ENCODE peak calls at places on chromosomes 12 and 14, in ten cellular contexts. B is gastrocnemius medialis, S is omental fat pad, M is A549, O is cardiac fibroblast, V is GM10248, C is astrocyte, U is spleen, A is bronchial epithelial cell, T is lower lobe of right lung. J is an unnamed sample.

GRCh38 chr12:29148958-29149690 is at the start of gene FAR2:
- DNase-seq in A (peak), C (peak), O (peak), U (peak), S (no peak), B (peak), T (peak), V (peak), M (peak), J (no peak)

GRCh38 chr12:89768586-89769482 is 60.2 kb upstream of the ATP2B1 start:
- DNase-seq in O (peak), S (no peak), V (no peak), C (peak), M (peak), B (no peak), U (no peak), A (peak), T (no peak), J (no peak)

GRCh38 chr12:90456248-90456647 is 498.7 kb downstream of the CCER1 start:
- DNase-seq in A (no peak), U (no peak), S (no peak), O (no peak), V (no peak), M (no peak), C (no peak), B (no peak), T (no peak), J (no peak)

GRCh38 chr12:58393152-58393551 is 451.8 kb downstream of the ATP23 start:
- DNase-seq in T (no peak), O (peak), U (no peak), M (no peak), B (no peak), V (no peak), S (no peak), A (peak), C (peak), J (no peak)

GRCh38 chr12:124391340-124392261 is 96.7 kb downstream of the RFLNA start:
- DNase-seq in V (peak), S (no peak), M (peak), O (peak), U (peak), C (peak), T (peak), B (no peak), A (peak), J (peak)

GRCh38 chr14:58918066-58918465 is 270.4 kb upstream of the DAAM1 start:
- DNase-seq in U (no peak), O (peak), T (no peak), A (peak), B (no peak), C (peak), S (no peak), V (no peak), M (peak), J (no peak)

GRCh38 chr12:38158428-38159091 is 158.0 kb upstream of the ALG10B start:
- DNase-seq in C (no peak), T (no peak), M (no peak), O (no peak), S (no peak), V (no peak), A (no peak), U (peak), B (no peak), J (no peak)

GRCh38 chr14:28954025-28954424 is 187.4 kb downstream of the FOXG1 start:
- DNase-seq in C (no peak), T (no peak), V (no peak), M (no peak), B (no peak), S (no peak), U (no peak), O (no peak), A (no peak), J (no peak)

GRCh38 chr12:42798811-42799438 is 209.4 kb upstream of the PRICKLE1 start:
- DNase-seq in A (no peak), M (no peak), C (peak), V (no peak), B (no peak), U (no peak), S (no peak), T (no peak), O (peak), J (no peak)

GRCh38 chr14:22974530-22975313 is 7.6 kb downstream of the AJUBA start:
- DNase-seq in B (no peak), C (no peak), S (no peak), T (no peak), A (no peak), O (peak), U (no peak), V (no peak), M (peak), J (no peak)

GRCh38 chr12:57460457-57461325 is 1.1 kb downstream of the GLI1 start:
- DNase-seq in M (peak), T (no peak), C (no peak), A (no peak), B (no peak), U (peak), O (no peak), V (no peak), S (no peak), J (peak)

GRCh38 chr14:68815288-68816182 is 22.7 kb upstream of the ZFP36L1 start:
- DNase-seq in M (no peak), C (no peak), S (no peak), U (peak), T (no peak), A (no peak), V (peak), B (no peak), O (peak), J (no peak)

GRCh38 chr12:74537126-74537706 is 419 bp upstream of the ATXN7L3B start:
- DNase-seq in V (peak), C (peak), B (no peak), M (peak), S (no peak), U (no peak), A (peak), O (peak), T (no peak), J (no peak)

GRCh38 chr14:94907626-94908261 is 137.8 kb upstream of the GSC start:
- DNase-seq in C (no peak), S (no peak), B (no peak), V (no peak), O (no peak), A (no peak), M (no peak), U (peak), T (no peak), J (no peak)

GRCh38 chr14:69005432-69006148 is 26.5 kb upstream of the ACTN1 start:
- DNase-seq in U (no peak), O (peak), A (peak), B (no peak), M (peak), T (no peak), S (peak), V (no peak), C (peak), J (no peak)

GRCh38 chr14:104887623-104888488 is 22.8 kb downstream of the CEP170B start:
- DNase-seq in B (no peak), A (no peak), M (no peak), V (no peak), S (no peak), C (no peak), T (no peak), U (peak), O (no peak), J (peak)

GRCh38 chr12:43338848-43339526 is 213.0 kb downstream of the ADAMTS20 start:
- DNase-seq in B (no peak), M (peak), U (no peak), T (no peak), V (peak), C (peak), S (no peak), O (peak), A (peak), J (no peak)

GRCh38 chr12:110545812-110546211 is 37.3 kb downstream of the PPTC7 start:
- DNase-seq in U (no peak), A (no peak), B (no peak), M (no peak), C (no peak), O (peak), T (no peak), V (no peak), S (no peak), J (no peak)

GRCh38 chr14:85250369-85250768 is 279.6 kb upstream of the FLRT2 start:
- DNase-seq in O (no peak), C (no peak), A (no peak), U (no peak), V (no peak), M (no peak), B (no peak), S (no peak), T (no peak), J (no peak)

GRCh38 chr14:90629471-90629870 is 186.8 kb downstream of the TTC7B start:
- DNase-seq in O (no peak), A (peak), V (no peak), S (no peak), U (no peak), B (no peak), C (no peak), M (no peak), T (peak), J (no peak)

GRCh38 chr14:28759056-28759657 is 7.4 kb upstream of the FOXG1 start:
- DNase-seq in B (no peak), S (no peak), C (no peak), T (peak), O (no peak), A (no peak), M (no peak), V (no peak), U (no peak), J (no peak)

GRCh38 chr12:114631242-114631641 is 52.7 kb downstream of the TBX3 start:
- DNase-seq in S (no peak), M (no peak), A (no peak), B (no peak), C (no peak), U (no peak), T (no peak), O (no peak), V (no peak), J (no peak)

GRCh38 chr12:57898308-57898970 is 42.9 kb upstream of the ATP23 start:
- DNase-seq in C (no peak), M (no peak), T (no peak), V (no peak), S (no peak), U (no peak), B (no peak), A (peak), O (peak), J (no peak)

GRCh38 chr14:23566782-23567185 is 807 bp downstream of the AP1G2 start:
- DNase-seq in A (no peak), O (peak), T (no peak), C (no peak), M (peak), S (no peak), U (no peak), V (no peak), B (no peak), J (no peak)

GRCh38 chr14:85060116-85060515 is 469.8 kb upstream of the FLRT2 start:
- DNase-seq in V (no peak), C (no peak), U (no peak), T (no peak), O (peak), A (peak), B (no peak), M (no peak), S (no peak), J (no peak)

GRCh38 chr14:57692671-57693070 is 173.2 kb downstream of the SLC35F4 start:
- DNase-seq in V (peak), O (peak), B (no peak), A (peak), C (peak), M (peak), S (no peak), T (no peak), U (no peak), J (no peak)

GRCh38 chr14:105849933-105850626 is 323.7 kb downstream of the TMEM121 start:
- DNase-seq in M (no peak), B (no peak), C (no peak), A (no peak), U (peak), O (no peak), V (no peak), T (no peak), S (no peak), J (no peak)

GRCh38 chr14:26896447-26896846 is 298.6 kb upstream of the NOVA1 start:
- DNase-seq in M (no peak), A (no peak), C (peak), U (no peak), B (no peak), T (no peak), O (peak), S (peak), V (no peak), J (no peak)

GRCh38 chr12:26614217-26614616 is 218.8 kb downstream of the ITPR2 start:
- DNase-seq in S (no peak), A (peak), T (no peak), V (peak), M (peak), B (no peak), O (peak), C (no peak), U (no peak), J (no peak)

GRCh38 chr14:86654558-86655184 is 1124.7 kb downstream of the FLRT2 start:
- DNase-seq in C (no peak), A (peak), V (no peak), U (no peak), S (peak), O (peak), T (peak), B (no peak), M (peak), J (no peak)

GRCh38 chr14:105853089-105853906 is 326.9 kb downstream of the TMEM121 start:
- DNase-seq in O (no peak), T (peak), B (no peak), U (peak), C (no peak), A (no peak), V (no peak), S (no peak), M (no peak), J (no peak)

GRCh38 chr14:75566321-75566720 is 12.1 kb upstream of the FLVCR2 start:
- DNase-seq in C (no peak), U (no peak), B (peak), V (no peak), T (no peak), M (no peak), A (peak), O (peak), S (no peak), J (no peak)

GRCh38 chr14:102878970-102879460 is 43.4 kb upstream of the AMN start:
- DNase-seq in T (no peak), C (no peak), V (no peak), A (peak), S (no peak), U (no peak), O (peak), B (no peak), M (peak), J (no peak)

GRCh38 chr12:62891805-62892549 is 43.0 kb downstream of the PPM1H start:
- DNase-seq in A (no peak), V (no peak), O (no peak), T (no peak), B (no peak), S (no peak), C (no peak), U (no peak), M (no peak), J (no peak)

GRCh38 chr14:51529731-51530130 is 122.0 kb upstream of the FRMD6 start:
- DNase-seq in U (no peak), S (no peak), T (no peak), V (no peak), A (no peak), B (no peak), O (no peak), C (no peak), M (no peak), J (no peak)

GRCh38 chr12:95836630-95837239 is 22.0 kb upstream of the SNRPF start:
- DNase-seq in V (no peak), O (peak), A (no peak), U (no peak), T (no peak), C (peak), M (peak), S (no peak), B (no peak), J (no peak)

GRCh38 chr12:51689972-51690371 is 98.9 kb downstream of the SCN8A start:
- DNase-seq in S (no peak), U (no peak), M (no peak), A (no peak), T (no peak), V (no peak), C (no peak), O (no peak), B (no peak), J (no peak)

GRCh38 chr12:108518101-108518715 is 3.1 kb downstream of the FICD start:
- DNase-seq in O (no peak), S (no peak), U (no peak), M (no peak), B (no peak), C (no peak), T (no peak), A (no peak), V (no peak), J (no peak)

GRCh38 chr12:108515916-108516315 is 839 bp downstream of the FICD start:
- DNase-seq in O (peak), B (no peak), A (no peak), V (no peak), S (no peak), M (peak), U (peak), T (no peak), C (no peak), J (no peak)

GRCh38 chr12:108514973-108515814 is at the start of gene FICD:
- DNase-seq in U (peak), S (peak), O (peak), M (peak), V (peak), T (peak), C (peak), B (peak), A (peak), J (peak)

GRCh38 chr12:108517288-108518100 is 2.4 kb downstream of the FICD start:
- DNase-seq in U (no peak), M (no peak), O (no peak), A (no peak), C (no peak), B (no peak), T (no peak), V (no peak), S (no peak), J (no peak)

GRCh38 chr12:108516511-108517275 is 1.6 kb downstream of the FICD start:
- DNase-seq in V (no peak), U (no peak), M (peak), S (no peak), T (no peak), A (no peak), O (peak), C (no peak), B (no peak), J (no peak)
- TF ChIP-seq CTCF in V (no peak), U (no peak), M (no peak), S (no peak), T (no peak), A (no peak), O (no peak), C (peak), B (no peak), J (no peak)

DNA sequence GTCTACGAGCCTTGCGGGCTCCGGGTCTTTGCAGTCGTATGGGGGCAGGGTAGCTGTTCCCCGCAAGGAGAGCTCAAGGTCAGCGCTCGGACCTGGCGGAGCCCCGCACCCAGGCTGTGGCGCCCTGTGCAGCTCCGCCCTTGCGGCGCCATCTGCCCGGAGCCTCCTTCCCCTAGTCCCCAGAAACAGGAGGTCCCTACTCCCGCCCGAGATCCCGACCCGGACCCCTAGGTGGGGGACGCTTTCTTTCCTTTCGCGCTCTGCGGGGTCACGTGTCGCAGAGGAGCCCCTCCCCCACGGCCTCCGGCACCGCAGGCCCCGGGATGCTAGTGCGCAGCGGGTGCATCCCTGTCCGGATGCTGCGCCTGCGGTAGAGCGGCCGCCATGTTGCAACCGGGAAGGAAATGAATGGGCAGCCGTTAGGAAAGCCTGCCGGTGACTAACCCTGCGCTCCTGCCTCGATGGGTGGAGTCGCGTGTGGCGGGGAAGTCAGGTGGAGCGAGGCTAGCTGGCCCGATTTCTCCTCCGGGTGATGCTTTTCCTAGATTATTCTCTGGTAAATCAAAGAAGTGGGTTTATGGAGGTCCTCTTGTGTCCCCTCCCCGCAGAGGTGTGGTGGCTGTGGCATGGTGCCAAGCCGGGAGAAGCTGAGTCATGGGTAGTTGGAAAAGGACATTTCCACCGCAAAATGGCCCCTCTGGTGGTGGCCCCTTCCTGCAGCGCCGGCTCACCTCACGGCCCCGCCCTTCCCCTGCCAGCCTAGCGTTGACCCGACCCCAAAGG is 788 bp downstream of the GAPDH start:
- DNase-seq in M (peak), S (peak), T (peak), B (peak), A (peak), V (peak), O (peak), C (peak), U (peak), J (peak)
- TF ChIP-seq CTCF in M (no peak), S (no peak), T (no peak), B (no peak), A (no peak), V (no peak), O (no peak), C (no peak), U (no peak), J (no peak)

DNA sequence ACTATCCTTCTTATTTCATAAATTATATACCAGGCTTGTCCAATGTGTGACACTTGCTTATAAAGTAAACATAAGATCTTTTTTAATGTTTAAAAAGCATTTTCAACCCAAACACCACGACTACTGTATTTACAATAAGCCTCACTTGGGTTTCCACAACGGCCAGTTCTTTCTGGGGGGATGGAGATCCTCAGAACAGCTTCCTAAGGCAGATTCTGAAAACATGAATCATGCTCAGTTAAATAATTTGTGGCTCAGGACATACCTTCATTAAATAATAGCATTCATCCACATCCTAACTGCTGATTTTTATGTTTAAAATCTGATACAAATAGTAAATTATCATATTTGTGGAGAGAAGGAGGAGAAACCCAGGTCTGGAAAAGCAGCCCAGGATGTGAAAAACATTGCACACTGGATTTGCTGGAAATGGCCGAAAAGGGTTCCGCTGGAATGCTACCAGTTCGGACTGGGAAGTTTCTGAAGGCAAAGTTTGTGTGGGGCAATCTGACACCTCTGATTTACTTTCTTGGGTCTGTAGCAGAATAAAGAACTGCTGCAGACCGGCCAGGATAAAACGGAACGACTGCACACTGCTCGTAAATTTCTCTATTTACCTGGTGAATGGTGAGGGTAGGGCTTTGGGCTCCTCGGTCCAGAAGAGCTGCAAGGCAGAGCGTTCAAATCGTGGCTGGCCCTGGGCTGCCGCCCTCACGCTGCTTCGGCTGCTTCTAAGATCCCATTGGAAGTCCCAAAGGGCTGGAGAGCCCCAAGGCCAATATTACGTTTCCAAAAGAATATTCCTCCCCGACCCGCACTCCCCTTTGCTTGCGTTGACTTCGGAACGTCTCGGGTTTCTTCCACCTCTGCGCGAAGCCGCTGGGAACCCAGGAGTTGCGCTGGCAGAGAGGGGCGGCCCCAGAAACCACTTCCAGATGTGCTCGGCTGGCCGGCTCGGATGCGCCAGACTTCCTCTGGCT is at the start of gene GLT8D2:
- DNase-seq in B (peak), T (peak), A (peak), V (no peak), M (no peak), O (peak), C (peak), S (peak), U (no peak), J (no peak)
- TF ChIP-seq CTCF in B (no peak), T (no peak), A (no peak), V (no peak), M (no peak), O (no peak), C (no peak), S (no peak), U (no peak), J (no peak)

GRCh38 chr12:53451661-53452158 is at the start of gene PCBP2:
- DNase-seq in V (peak), C (peak), M (peak), U (peak), B (peak), T (peak), S (peak), A (peak), O (peak), J (peak)

GRCh38 chr12:53450936-53451335 is 966 bp upstream of the PCBP2 start:
- DNase-seq in O (no peak), C (no peak), B (no peak), V (no peak), M (no peak), T (no peak), U (no peak), S (no peak), A (no peak), J (no peak)

GRCh38 chr12:53453953-53454640 is 2.2 kb downstream of the PCBP2 start:
- DNase-seq in U (no peak), O (no peak), V (no peak), B (no peak), S (no peak), M (no peak), C (no peak), T (no peak), A (no peak), J (no peak)

GRCh38 chr12:53454710-53455109 is 2.8 kb downstream of the PCBP2 start:
- DNase-seq in O (no peak), C (no peak), T (no peak), A (no peak), S (no peak), U (no peak), V (no peak), B (no peak), M (no peak), J (no peak)

GRCh38 chr12:53452159-53453077 is 516 bp downstream of the PCBP2 start:
- DNase-seq in B (peak), O (peak), M (peak), C (peak), V (peak), T (peak), S (peak), A (peak), U (peak), J (peak)
- TF ChIP-seq CTCF in B (peak), O (no peak), M (peak), C (no peak), V (peak), T (peak), S (no peak), A (peak), U (no peak), J (no peak)